ENCODE peak calls at places on chromosomes 13 and 19, in nine cellular contexts. One of them, this sample, is unnamed.

GRCh38 chr19:48258350-48258749 is 2.6 kb upstream of the CARD8 start:
- DNase-seq in gastrocnemius medialis: no peak
- DNase-seq in IMR-90: no peak
- DNase-seq in transverse colon: no peak
- DNase-seq in sigmoid colon: no peak
- DNase-seq in HepG2: no peak
- DNase-seq in K562: no peak
- DNase-seq in body of pancreas: no peak
- DNase-seq in breast epithelium: no peak
- DNase-seq in this sample: no peak

GRCh38 chr19:35051796-35052195 is 10.3 kb downstream of the HPN start:
- DNase-seq in gastrocnemius medialis: no peak
- DNase-seq in IMR-90: no peak
- DNase-seq in transverse colon: no peak
- DNase-seq in sigmoid colon: no peak
- DNase-seq in HepG2: no peak
- DNase-seq in K562: no peak
- DNase-seq in body of pancreas: no peak
- DNase-seq in breast epithelium: no peak
- DNase-seq in this sample: no peak

GRCh38 chr19:44050740-44051653 is 839 bp upstream of the ZNF223 start:
- DNase-seq in gastrocnemius medialis: no peak
- DNase-seq in IMR-90: no peak
- DNase-seq in transverse colon: peak; percentile 50
- DNase-seq in sigmoid colon: no peak
- DNase-seq in HepG2: no peak
- DNase-seq in K562: no peak
- DNase-seq in body of pancreas: peak; percentile 36
- DNase-seq in breast epithelium: no peak
- DNase-seq in this sample: no peak

GRCh38 chr19:39590265-39590664 is 12.1 kb upstream of the LGALS13 start:
- DNase-seq in gastrocnemius medialis: no peak
- DNase-seq in IMR-90: peak; percentile 5
- DNase-seq in transverse colon: no peak
- DNase-seq in sigmoid colon: no peak
- DNase-seq in HepG2: no peak
- DNase-seq in K562: no peak
- DNase-seq in body of pancreas: no peak
- DNase-seq in breast epithelium: no peak
- DNase-seq in this sample: no peak

GRCh38 chr19:42316223-42317211 is 3.4 kb downstream of the TMEM145 start:
- DNase-seq in gastrocnemius medialis: no peak
- DNase-seq in IMR-90: peak; percentile 21
- DNase-seq in transverse colon: peak; percentile 42
- DNase-seq in sigmoid colon: no peak
- DNase-seq in HepG2: peak; percentile 46
- DNase-seq in K562: no peak
- DNase-seq in body of pancreas: no peak
- DNase-seq in breast epithelium: no peak
- DNase-seq in this sample: no peak

GRCh38 chr19:17294051-17294891 is 9.0 kb downstream of the ABHD8 start:
- DNase-seq in gastrocnemius medialis: no peak
- DNase-seq in IMR-90: no peak
- DNase-seq in transverse colon: peak; percentile 56
- DNase-seq in sigmoid colon: no peak
- DNase-seq in HepG2: no peak
- DNase-seq in K562: peak; percentile 88
- DNase-seq in body of pancreas: no peak
- DNase-seq in breast epithelium: no peak
- DNase-seq in this sample: no peak

GRCh38 chr13:22596157-22596863 is 584.5 kb upstream of the SGCG start:
- DNase-seq in gastrocnemius medialis: no peak
- DNase-seq in IMR-90: no peak
- DNase-seq in transverse colon: no peak
- DNase-seq in sigmoid colon: no peak
- DNase-seq in HepG2: peak; percentile 8
- DNase-seq in K562: no peak
- DNase-seq in body of pancreas: no peak
- DNase-seq in breast epithelium: no peak
- DNase-seq in this sample: no peak

GRCh38 chr13:67421475-67421874 is 191.3 kb upstream of the PCDH9 start:
- DNase-seq in gastrocnemius medialis: no peak
- DNase-seq in IMR-90: no peak
- DNase-seq in transverse colon: no peak
- DNase-seq in sigmoid colon: no peak
- DNase-seq in HepG2: no peak
- DNase-seq in K562: no peak
- DNase-seq in body of pancreas: no peak
- DNase-seq in breast epithelium: no peak
- DNase-seq in this sample: no peak

GRCh38 chr13:74920945-74921725 is 560.8 kb downstream of the TBC1D4 start:
- DNase-seq in gastrocnemius medialis: no peak
- DNase-seq in IMR-90: no peak
- DNase-seq in transverse colon: no peak
- DNase-seq in sigmoid colon: no peak
- DNase-seq in HepG2: no peak
- DNase-seq in K562: peak; percentile 5
- DNase-seq in body of pancreas: no peak
- DNase-seq in breast epithelium: no peak
- DNase-seq in this sample: no peak

GRCh38 chr19:15453091-15453498 is 3.3 kb upstream of the WIZ start:
- DNase-seq in gastrocnemius medialis: no peak
- DNase-seq in IMR-90: no peak
- DNase-seq in transverse colon: no peak
- DNase-seq in sigmoid colon: no peak
- DNase-seq in HepG2: no peak
- DNase-seq in K562: no peak
- DNase-seq in body of pancreas: no peak
- DNase-seq in breast epithelium: no peak
- DNase-seq in this sample: no peak

GRCh38 chr13:26926371-26926770 is 165.8 kb upstream of the GPR12 start:
- DNase-seq in gastrocnemius medialis: no peak
- DNase-seq in IMR-90: no peak
- DNase-seq in transverse colon: no peak
- DNase-seq in sigmoid colon: no peak
- DNase-seq in HepG2: no peak
- DNase-seq in K562: no peak
- DNase-seq in body of pancreas: no peak
- DNase-seq in breast epithelium: no peak
- DNase-seq in this sample: no peak

GRCh38 chr13:100550433-100550832 is 38.2 kb downstream of the GGACT start:
- DNase-seq in gastrocnemius medialis: no peak
- DNase-seq in IMR-90: peak; percentile 15
- DNase-seq in transverse colon: no peak
- DNase-seq in sigmoid colon: no peak
- DNase-seq in HepG2: no peak
- DNase-seq in K562: no peak
- DNase-seq in body of pancreas: peak; percentile 48
- DNase-seq in breast epithelium: no peak
- DNase-seq in this sample: peak; percentile 56

GRCh38 chr19:13984875-13985741 is 21.0 kb downstream of the RFX1 start:
- DNase-seq in gastrocnemius medialis: no peak
- DNase-seq in IMR-90: no peak
- DNase-seq in transverse colon: no peak
- DNase-seq in sigmoid colon: no peak
- DNase-seq in HepG2: peak; percentile 18
- DNase-seq in K562: no peak
- DNase-seq in body of pancreas: no peak
- DNase-seq in breast epithelium: no peak
- DNase-seq in this sample: no peak

GRCh38 chr19:13986348-13986904 is 19.7 kb downstream of the RFX1 start:
- DNase-seq in gastrocnemius medialis: peak; percentile 65
- DNase-seq in IMR-90: peak; percentile 72
- DNase-seq in transverse colon: peak; percentile 90
- DNase-seq in sigmoid colon: peak; percentile 93
- DNase-seq in HepG2: no peak
- DNase-seq in K562: no peak
- DNase-seq in body of pancreas: peak; percentile 88
- DNase-seq in breast epithelium: peak; percentile 68
- DNase-seq in this sample: peak; percentile 74

GRCh38 chr19:13990085-13990484 is 16.0 kb downstream of the RFX1 start:
- DNase-seq in gastrocnemius medialis: no peak
- DNase-seq in IMR-90: no peak
- DNase-seq in transverse colon: no peak
- DNase-seq in sigmoid colon: no peak
- DNase-seq in HepG2: no peak
- DNase-seq in K562: no peak
- DNase-seq in body of pancreas: no peak
- DNase-seq in breast epithelium: no peak
- DNase-seq in this sample: no peak

GRCh38 chr19:13985771-13986347 is 20.3 kb downstream of the RFX1 start:
- DNase-seq in gastrocnemius medialis: no peak
- DNase-seq in IMR-90: no peak
- DNase-seq in transverse colon: no peak
- DNase-seq in sigmoid colon: no peak
- DNase-seq in HepG2: no peak
- DNase-seq in K562: no peak
- DNase-seq in body of pancreas: no peak
- DNase-seq in breast epithelium: no peak
- DNase-seq in this sample: no peak

GRCh38 chr19:13987101-13987890 is 18.8 kb downstream of the RFX1 start:
- DNase-seq in gastrocnemius medialis: peak; percentile 93
- DNase-seq in IMR-90: no peak
- DNase-seq in transverse colon: no peak
- DNase-seq in sigmoid colon: no peak
- DNase-seq in HepG2: no peak
- DNase-seq in K562: no peak
- DNase-seq in body of pancreas: peak; percentile 35
- DNase-seq in breast epithelium: no peak
- DNase-seq in this sample: no peak
- H3K4me3 ChIP-seq in gastrocnemius medialis: peak overlapping the region; percentile 39
- H3K4me3 ChIP-seq in IMR-90: no peak overlapping the region
- H3K4me3 ChIP-seq in transverse colon: no peak overlapping the region
- H3K4me3 ChIP-seq in sigmoid colon: no peak overlapping the region
- H3K4me3 ChIP-seq in HepG2: no peak overlapping the region
- H3K4me3 ChIP-seq in K562: no peak overlapping the region
- H3K4me3 ChIP-seq in body of pancreas: no peak overlapping the region
- H3K4me3 ChIP-seq in breast epithelium: peak overlapping the region; percentile 44
- H3K4me3 ChIP-seq in this sample: no peak overlapping the region

DNA sequence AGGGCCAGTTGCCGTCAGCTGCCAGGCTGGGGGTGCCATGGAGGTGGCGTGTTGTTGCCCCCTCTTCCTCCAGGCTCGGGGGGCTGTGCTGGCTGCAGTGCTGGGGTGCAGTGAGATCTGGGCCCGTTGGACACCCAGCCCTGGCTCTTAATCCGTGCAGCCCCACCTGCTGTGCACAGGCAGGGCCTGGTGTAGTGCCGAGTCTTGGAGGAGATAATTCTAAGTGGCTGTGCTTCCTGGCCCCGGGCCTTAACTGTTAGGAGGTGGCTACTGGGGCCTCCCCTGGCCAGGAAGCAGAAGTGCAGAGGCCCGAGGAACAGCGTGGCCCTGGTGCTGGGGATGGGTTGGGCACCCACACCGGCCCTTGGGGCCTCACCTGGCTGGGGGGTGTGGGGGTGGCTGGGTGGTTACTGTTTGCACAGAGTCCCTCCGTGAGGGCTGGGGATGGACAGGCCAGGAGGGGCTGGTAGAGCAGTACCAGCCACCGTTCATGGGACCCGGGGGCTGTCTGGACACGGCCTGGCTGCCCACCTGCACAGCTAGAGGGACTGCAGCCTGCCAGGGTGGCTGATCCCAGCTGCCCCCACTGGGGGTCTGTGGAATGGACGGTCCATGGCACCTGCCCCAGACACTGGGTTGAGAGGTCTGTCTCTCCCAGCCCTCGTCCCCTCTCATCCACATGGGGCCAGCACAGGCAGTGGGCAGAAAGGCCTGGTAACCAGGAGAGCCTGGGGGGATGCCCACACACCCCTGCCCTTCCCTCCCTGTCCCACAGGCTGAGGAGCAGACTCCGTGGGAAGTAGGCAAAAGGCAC is 3.3 kb downstream of the GPX4 start:
- DNase-seq in gastrocnemius medialis: no peak
- DNase-seq in IMR-90: peak; percentile 49
- DNase-seq in transverse colon: peak; percentile 32
- DNase-seq in sigmoid colon: no peak
- DNase-seq in HepG2: peak; percentile 20
- DNase-seq in K562: no peak
- DNase-seq in body of pancreas: no peak
- DNase-seq in breast epithelium: no peak
- DNase-seq in this sample: no peak
- TF ChIP-seq POLR2A in gastrocnemius medialis: no peak
- TF ChIP-seq POLR2A in IMR-90: no peak
- TF ChIP-seq POLR2A in transverse colon: no peak
- TF ChIP-seq POLR2A in sigmoid colon: no peak
- TF ChIP-seq POLR2A in HepG2: peak; percentile 2
- TF ChIP-seq POLR2A in K562: peak; percentile 54
- TF ChIP-seq POLR2A in body of pancreas: no peak
- TF ChIP-seq POLR2A in breast epithelium: no peak
- TF ChIP-seq POLR2A in this sample: no peak

GRCh38 chr13:20658451-20658850 is 45.0 kb upstream of the IL17D start:
- DNase-seq in gastrocnemius medialis: no peak
- DNase-seq in IMR-90: no peak
- DNase-seq in transverse colon: no peak
- DNase-seq in sigmoid colon: no peak
- DNase-seq in HepG2: no peak
- DNase-seq in K562: no peak
- DNase-seq in body of pancreas: no peak
- DNase-seq in breast epithelium: no peak
- DNase-seq in this sample: no peak

GRCh38 chr13:20652946-20653345 is 50.6 kb upstream of the IL17D start:
- DNase-seq in gastrocnemius medialis: no peak
- DNase-seq in IMR-90: no peak
- DNase-seq in transverse colon: no peak
- DNase-seq in sigmoid colon: no peak
- DNase-seq in HepG2: no peak
- DNase-seq in K562: no peak
- DNase-seq in body of pancreas: no peak
- DNase-seq in breast epithelium: no peak
- DNase-seq in this sample: no peak

DNA sequence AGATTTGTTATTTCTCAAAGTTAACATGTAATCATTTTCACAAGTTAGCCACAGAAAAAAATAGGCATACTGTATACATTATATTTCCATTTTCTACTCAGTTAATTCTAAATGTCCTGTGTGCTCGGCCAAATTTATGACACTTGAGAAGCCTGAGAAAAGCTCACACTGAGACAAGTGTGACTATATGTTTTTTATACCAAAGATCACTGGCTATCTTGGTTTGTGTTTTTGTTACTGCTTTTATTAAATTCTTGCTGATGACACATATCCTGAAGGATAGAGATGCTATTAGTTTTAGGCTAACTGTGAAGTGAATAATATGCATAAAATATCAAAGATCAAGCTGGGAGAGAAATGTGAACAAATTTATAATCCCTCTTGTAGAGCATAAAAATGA is 49.3 kb upstream of the IL17D start:
- DNase-seq in gastrocnemius medialis: no peak
- DNase-seq in IMR-90: peak; percentile 53
- DNase-seq in transverse colon: no peak
- DNase-seq in sigmoid colon: no peak
- DNase-seq in HepG2: no peak
- DNase-seq in K562: no peak
- DNase-seq in body of pancreas: no peak
- DNase-seq in breast epithelium: no peak
- DNase-seq in this sample: no peak
- H3K27ac ChIP-seq in gastrocnemius medialis: no peak overlapping the region
- H3K27ac ChIP-seq in IMR-90: no peak overlapping the region
- H3K27ac ChIP-seq in transverse colon: no peak overlapping the region
- H3K27ac ChIP-seq in sigmoid colon: no peak overlapping the region
- H3K27ac ChIP-seq in HepG2: no peak overlapping the region
- H3K27ac ChIP-seq in K562: no peak overlapping the region
- H3K27ac ChIP-seq in body of pancreas: no peak overlapping the region
- H3K27ac ChIP-seq in breast epithelium: no peak overlapping the region
- H3K27ac ChIP-seq in this sample: no peak overlapping the region

GRCh38 chr19:9996541-9996940 is 13.8 kb downstream of the COL5A3 start:
- DNase-seq in gastrocnemius medialis: no peak
- DNase-seq in IMR-90: peak; percentile 62
- DNase-seq in transverse colon: no peak
- DNase-seq in sigmoid colon: no peak
- DNase-seq in HepG2: no peak
- DNase-seq in K562: no peak
- DNase-seq in body of pancreas: no peak
- DNase-seq in breast epithelium: no peak
- DNase-seq in this sample: no peak
- H3K4me3 ChIP-seq in gastrocnemius medialis: no peak overlapping the region
- H3K4me3 ChIP-seq in IMR-90: no peak overlapping the region
- H3K4me3 ChIP-seq in transverse colon: no peak overlapping the region
- H3K4me3 ChIP-seq in sigmoid colon: no peak overlapping the region
- H3K4me3 ChIP-seq in HepG2: no peak overlapping the region
- H3K4me3 ChIP-seq in K562: no peak overlapping the region
- H3K4me3 ChIP-seq in body of pancreas: no peak overlapping the region
- H3K4me3 ChIP-seq in breast epithelium: no peak overlapping the region
- H3K4me3 ChIP-seq in this sample: no peak overlapping the region